ENCODE peak calls at places on chromosomes 6 and 20, in six cellular contexts. R is Right ventricle myocardium superior; Y is cardiac fibroblast; T is NCI-H446 treated with DMSO at 0.1 percent for 48 hours; K is hepatocyte; X is stimulated activated CD4-positive, alpha-beta T cell treated with anti-CD3 and anti-CD28 coated beads, Interleukin-15, amount 100 ng/mL, for 1 hour. W is an unnamed sample.
A peak's percentile ranks its signal among the peaks of the same experiment; 100 is the strongest.

GRCh38 chr20:5770240-5770986 is 20.2 kb downstream of the SHLD1 start:
- DNase-seq in Y (no peak), X (no peak), T (no peak), R (no peak), K (no peak), W (no peak)

GRCh38 chr20:59170406-59171349 is 7.1 kb downstream of the ZNF831 start:
- DNase-seq in X (no peak), T (no peak), K (no peak), R (no peak), Y (no peak), W (no peak)

GRCh38 chr6:161215876-161216615 is 57.8 kb downstream of the AGPAT4 start:
- DNase-seq in X (no peak), K (no peak), Y (peak; percentile 54), R (no peak), T (no peak), W (no peak)

GRCh38 chr6:138378463-138378862 is 758 bp downstream of the SMIM28 start:
- DNase-seq in K (no peak), Y (no peak), T (no peak), R (no peak), X (no peak), W (no peak)

GRCh38 chr20:43994486-43995100 is 79.9 kb downstream of the TOX2 start:
- DNase-seq in Y (peak; percentile 64), K (no peak), T (no peak), X (no peak), R (no peak), W (no peak)

GRCh38 chr20:53608456-53609413 is 15.1 kb upstream of the ZNF217 start:
- DNase-seq in Y (no peak), T (no peak), X (no peak), K (peak; percentile 20), R (peak; percentile 55), W (no peak)

GRCh38 chr6:20433321-20433720 is 31.6 kb downstream of the E2F3 start:
- DNase-seq in Y (no peak), R (no peak), X (no peak), K (no peak), T (no peak), W (no peak)

GRCh38 chr20:57301026-57301425 is 28.6 kb upstream of the SPO11 start:
- DNase-seq in X (no peak), Y (no peak), R (no peak), T (no peak), K (no peak), W (no peak)

GRCh38 chr20:36132802-36133211 is 21.7 kb upstream of the EPB41L1 start:
- DNase-seq in X (no peak), R (no peak), Y (no peak), K (no peak), T (no peak), W (no peak)

GRCh38 chr20:1824834-1825233 is 70.4 kb upstream of the SIRPA start:
- DNase-seq in T (no peak), R (no peak), Y (peak; percentile 50), X (no peak), K (no peak), W (no peak)

GRCh38 chr20:47278907-47279348 is 77.6 kb downstream of the ZMYND8 start:
- DNase-seq in T (no peak), Y (no peak), X (no peak), K (peak; percentile 58), R (no peak), W (no peak)

GRCh38 chr6:10256113-10256690 is 158.7 kb downstream of the TFAP2A start:
- DNase-seq in X (no peak), K (no peak), R (no peak), T (no peak), Y (peak; percentile 6), W (peak; percentile 9)

GRCh38 chr6:45606831-45607400 is 229.2 kb upstream of the SUPT3H start:
- DNase-seq in K (no peak), R (no peak), T (no peak), X (no peak), Y (no peak), W (no peak)

GRCh38 chr6:85241515-85241914 is 208.4 kb upstream of the NT5E start:
- DNase-seq in T (no peak), R (no peak), K (no peak), Y (no peak), X (no peak), W (no peak)

GRCh38 chr6:72661408-72661807 is 39.5 kb downstream of the KCNQ5 start:
- DNase-seq in Y (no peak), X (no peak), T (no peak), R (no peak), K (no peak), W (no peak)

GRCh38 chr20:41499064-41499463 is 119.1 kb downstream of the CHD6 start:
- DNase-seq in K (no peak), X (no peak), R (no peak), Y (no peak), T (no peak), W (no peak)